ENCODE peak calls at places on chromosomes 16 and 17, in four cellular contexts. Q, H, F and P are unnamed samples.

GRCh38 chr17:59815965-59816364 is 76.8 kb downstream of the TUBD1 start:
- DNase-seq in F (no peak), Q (no peak), H (no peak), P (no peak)

GRCh38 chr17:17545031-17545820 is 46.3 kb downstream of the PEMT start:
- DNase-seq in Q (no peak), F (no peak), H (no peak), P (no peak)

GRCh38 chr17:42980766-42981397 is 517 bp downstream of the RUNDC1 start:
- DNase-seq in F (no peak), Q (no peak), H (peak), P (no peak)

GRCh38 chr16:58678716-58679115 is 5.9 kb downstream of the SLC38A7 start:
- DNase-seq in F (no peak), Q (no peak), H (peak), P (no peak)

GRCh38 chr17:78541488-78542237 is 35.5 kb downstream of the DNAH17 start:
- DNase-seq in Q (no peak), F (no peak), H (no peak), P (no peak)

GRCh38 chr16:685967-686366 is 1.8 kb upstream of the JMJD8 start:
- DNase-seq in H (peak), F (no peak), Q (no peak), P (no peak)

GRCh38 chr17:37792787-37793186 is 47.9 kb upstream of the HNF1B start:
- DNase-seq in H (no peak), F (no peak), Q (peak), P (no peak)

GRCh38 chr17:77634710-77635109 is 323.8 kb upstream of the TNRC6C start:
- DNase-seq in Q (no peak), F (no peak), H (no peak), P (no peak)

GRCh38 chr17:47812146-47812920 is 9.3 kb downstream of the OSBPL7 start:
- DNase-seq in F (no peak), Q (no peak), H (peak), P (no peak)

GRCh38 chr17:17144916-17145665 is 61.0 kb downstream of the PLD6 start:
- DNase-seq in Q (no peak), H (peak), F (no peak), P (no peak)

GRCh38 chr17:57091186-57091618 is 6.2 kb downstream of the AKAP1 start:
- DNase-seq in F (peak), H (peak), Q (no peak), P (no peak)

GRCh38 chr16:2035431-2036199 is 8.9 kb downstream of the NHERF2 start:
- DNase-seq in F (peak), H (no peak), Q (no peak), P (peak)

GRCh38 chr17:33292184-33292980 is 713 bp downstream of the ASIC2 start:
- DNase-seq in F (no peak), H (no peak), Q (no peak), P (no peak)

GRCh38 chr17:66960623-66961022 is 3.9 kb upstream of the CACNG4 start:
- DNase-seq in F (no peak), H (no peak), Q (no peak), P (no peak)

DNA sequence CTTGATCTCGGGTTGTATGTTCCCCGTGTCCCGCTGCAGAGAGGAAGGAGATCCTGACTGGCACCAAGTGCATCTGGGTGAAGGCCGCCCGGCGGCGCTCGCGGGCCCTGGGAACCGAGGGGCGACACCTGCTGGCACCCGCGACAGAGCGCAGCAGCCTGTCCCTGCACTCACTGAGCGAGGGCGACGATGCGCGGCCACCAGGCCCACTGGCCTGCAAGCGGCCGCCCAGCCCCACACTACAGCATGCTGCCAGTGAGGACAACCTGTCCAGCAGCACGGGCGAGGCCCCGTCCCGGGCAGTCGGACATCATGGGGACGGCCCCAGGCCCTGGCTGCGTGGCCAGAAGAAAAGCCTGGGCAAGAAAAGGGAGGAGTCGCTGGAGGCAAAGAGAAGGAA is 7.5 kb downstream of the BTBD17 start:
- DNase-seq in Q (no peak), H (peak), F (no peak), P (no peak)
- TF ChIP-seq CTCF in Q (peak), H (peak), F (no peak), P (no peak)

DNA sequence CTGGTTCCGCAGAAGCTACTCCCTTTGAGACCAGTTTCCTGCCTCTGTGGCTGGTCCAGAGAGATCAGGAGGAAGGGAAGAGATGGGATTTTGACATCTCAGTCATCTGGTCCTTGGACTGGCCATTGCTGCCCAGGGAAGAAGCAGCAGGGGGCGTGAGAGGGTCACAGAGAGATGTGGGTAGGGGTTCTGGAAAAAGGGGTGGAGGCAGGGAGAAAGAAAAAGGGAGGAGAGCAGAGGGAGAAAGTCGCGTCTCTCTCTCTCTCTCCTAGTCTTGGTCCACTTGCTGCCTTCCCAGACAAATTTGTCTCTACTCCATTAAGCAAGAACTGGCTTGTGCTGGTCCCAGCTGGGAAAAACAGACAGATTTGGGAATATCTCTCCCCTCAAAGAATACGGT is 4.4 kb downstream of the SHBG start:
- DNase-seq in H (peak), F (no peak), Q (no peak), P (no peak)
- TF ChIP-seq CTCF in H (peak), F (no peak), Q (peak), P (peak)

DNA sequence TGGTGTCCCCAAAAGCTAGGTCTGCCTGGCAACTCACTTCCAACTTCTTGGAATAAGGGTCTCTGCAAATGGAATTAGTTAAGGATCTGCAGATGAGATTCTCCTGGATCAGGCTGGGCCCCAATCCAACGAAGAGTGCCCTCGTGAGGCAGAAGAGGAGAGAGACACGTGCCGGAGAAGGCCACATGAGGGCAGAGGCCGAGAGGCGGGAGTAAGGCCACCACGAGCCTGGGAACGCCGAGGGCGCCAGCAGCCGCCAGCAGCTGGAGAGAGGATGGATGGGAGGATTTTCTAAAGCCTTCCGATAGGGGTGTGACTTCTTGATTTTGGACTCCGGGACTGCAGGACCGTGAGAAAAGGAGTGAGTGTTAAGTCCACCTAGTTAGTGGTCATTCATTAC is 76.3 kb downstream of the JPH3 start:
- DNase-seq in F (no peak), H (no peak), Q (no peak), P (no peak)
- TF ChIP-seq CTCF in F (no peak), H (no peak), Q (no peak), P (peak)

GRCh38 chr17:46151762-46152161 is 41.5 kb downstream of the KANSL1 start:
- DNase-seq in F (no peak), Q (no peak), H (no peak), P (no peak)
- TF ChIP-seq CTCF in F (no peak), Q (no peak), H (no peak), P (no peak)

GRCh38 chr16:80277182-80277581 is 263.6 kb upstream of the DYNLRB2 start:
- DNase-seq in H (no peak), F (no peak), Q (no peak), P (no peak)
- TF ChIP-seq CTCF in H (no peak), F (no peak), Q (no peak), P (no peak)

GRCh38 chr17:14736631-14737030 is 435.8 kb downstream of the HS3ST3B1 start:
- DNase-seq in H (no peak), F (no peak), Q (no peak), P (no peak)

GRCh38 chr17:14739656-14740431 is 439.0 kb downstream of the HS3ST3B1 start:
- DNase-seq in Q (no peak), F (no peak), H (no peak), P (no peak)

GRCh38 chr17:14741516-14741915 is 440.6 kb downstream of the HS3ST3B1 start:
- DNase-seq in H (no peak), F (no peak), Q (no peak), P (no peak)

GRCh38 chr17:14738652-14738988 is 437.7 kb downstream of the HS3ST3B1 start:
- DNase-seq in H (peak), F (no peak), Q (no peak), P (no peak)

GRCh38 chr17:14737984-14738651 is 437.2 kb downstream of the HS3ST3B1 start:
- DNase-seq in Q (peak), H (peak), F (peak), P (peak)
- TF ChIP-seq CTCF in Q (no peak), H (peak), F (peak), P (peak)